ENCODE peak calls at places on chromosomes 11 and 22, in ten cellular contexts. L is HT-29; B is nucleus accumbens; E is activated CD4-positive, alpha-beta T cell treated with anti-CD3 and anti-CD28 coated beads for 1 hour; S is endodermal cell; G is KBM-7; V is Karpas-422; O is DMS 273 treated with DMSO at 0.1 percent for 48 hours; M is left ventricle myocardium inferior; R is esophagus squamous epithelium. J is an unnamed sample.

GRCh38 chr11:68816917-68817419 is 24.7 kb downstream of the CPT1A start:
- DNase-seq in L (no peak), B (no peak), E (no peak), S (no peak), G (no peak), V (no peak), O (no peak), M (no peak), R (no peak), J (no peak)

GRCh38 chr11:77213589-77214428 is 85.8 kb downstream of the MYO7A start:
- DNase-seq in L (no peak), B (no peak), E (no peak), S (no peak), G (no peak), V (no peak), O (no peak), M (no peak), R (no peak), J (no peak)

GRCh38 chr11:128187829-128188228 is 399.5 kb downstream of the ETS1 start:
- DNase-seq in L (no peak), B (no peak), E (no peak), S (no peak), G (no peak), V (no peak), O (peak; percentile 58), M (no peak), R (no peak), J (no peak)

GRCh38 chr11:68036717-68037239 is 2.0 kb upstream of the TCIRG1 start:
- DNase-seq in L (no peak), B (no peak), E (no peak), S (no peak), G (peak; percentile 61), V (no peak), O (no peak), M (peak; percentile 73), R (no peak), J (no peak)

GRCh38 chr11:94151903-94152677 is 23.4 kb downstream of the PANX1 start:
- DNase-seq in L (peak; percentile 79), B (no peak), E (no peak), S (peak; percentile 74), G (no peak), V (peak; percentile 53), O (no peak), M (no peak), R (no peak), J (no peak)

GRCh38 chr22:39967996-39968968 is 8.1 kb downstream of the TMA7B start:
- DNase-seq in L (no peak), B (no peak), E (no peak), S (peak; percentile 62), G (no peak), V (no peak), O (no peak), M (peak; percentile 37), R (no peak), J (no peak)

GRCh38 chr11:96149743-96150555 is 193.0 kb downstream of the MAML2 start:
- DNase-seq in L (no peak), B (no peak), E (no peak), S (no peak), G (no peak), V (no peak), O (no peak), M (no peak), R (no peak), J (no peak)

GRCh38 chr22:46501701-46502100 is 35.7 kb downstream of the CELSR1 start:
- DNase-seq in L (no peak), B (no peak), E (no peak), S (no peak), G (no peak), V (no peak), O (no peak), M (no peak), R (no peak), J (no peak)

GRCh38 chr11:119041821-119042514 is 11.3 kb upstream of the SLC37A4 start:
- DNase-seq in L (no peak), B (no peak), E (no peak), S (no peak), G (no peak), V (no peak), O (no peak), M (no peak), R (no peak), J (no peak)

GRCh38 chr11:117417856-117418255 is 90.2 kb downstream of the CEP164 start:
- DNase-seq in L (no peak), B (no peak), E (no peak), S (peak; percentile 40), G (no peak), V (no peak), O (no peak), M (no peak), R (no peak), J (no peak)

GRCh38 chr11:2097356-2097997 is 41.7 kb downstream of the IGF2 start:
- DNase-seq in L (peak; percentile 91), B (no peak), E (no peak), S (peak; percentile 91), G (no peak), V (no peak), O (no peak), M (peak; percentile 65), R (no peak), J (no peak)

GRCh38 chr11:65485820-65486219 is 13.0 kb upstream of the MALAT1 start:
- DNase-seq in L (no peak), B (no peak), E (no peak), S (no peak), G (no peak), V (no peak), O (no peak), M (no peak), R (no peak), J (no peak)

GRCh38 chr11:110712643-110713468 is 619 bp upstream of the ARHGAP20 start:
- DNase-seq in L (no peak), B (peak; percentile 64), E (no peak), S (no peak), G (peak; percentile 9), V (no peak), O (no peak), M (no peak), R (no peak), J (no peak)

GRCh38 chr22:39932918-39933649 is 27.1 kb upstream of the TMA7B start:
- DNase-seq in L (peak; percentile 29), B (no peak), E (no peak), S (peak; percentile 91), G (peak; percentile 66), V (peak; percentile 87), O (no peak), M (no peak), R (no peak), J (no peak)

GRCh38 chr22:41787331-41787730 is 13.1 kb upstream of the CCDC134 start:
- DNase-seq in L (no peak), B (no peak), E (no peak), S (no peak), G (no peak), V (no peak), O (no peak), M (no peak), R (no peak), J (no peak)

GRCh38 chr11:28169816-28170215 is 61.6 kb downstream of the METTL15 start:
- DNase-seq in L (no peak), B (no peak), E (no peak), S (no peak), G (no peak), V (no peak), O (no peak), M (no peak), R (no peak), J (no peak)

GRCh38 chr11:17719028-17719939 is at the start of gene MYOD1:
- DNase-seq in L (no peak), B (no peak), E (no peak), S (peak; percentile 86), G (no peak), V (no peak), O (no peak), M (no peak), R (no peak), J (no peak)

GRCh38 chr11:88051386-88051785 is 123.9 kb downstream of the RAB38 start:
- DNase-seq in L (no peak), B (no peak), E (no peak), S (no peak), G (no peak), V (no peak), O (no peak), M (no peak), R (no peak), J (no peak)

GRCh38 chr11:109237636-109238035 is 184.4 kb upstream of the C11orf87 start:
- DNase-seq in L (no peak), B (no peak), E (no peak), S (no peak), G (no peak), V (no peak), O (no peak), M (no peak), R (no peak), J (no peak)

GRCh38 chr22:36577019-36577418 is 48.1 kb upstream of the EIF3D start:
- DNase-seq in L (no peak), B (no peak), E (no peak), S (peak; percentile 29), G (no peak), V (no peak), O (no peak), M (no peak), R (no peak), J (no peak)

GRCh38 chr11:130528301-130528651 is 79.8 kb downstream of the ADAMTS15 start:
- DNase-seq in L (no peak), B (no peak), E (no peak), S (no peak), G (no peak), V (no peak), O (no peak), M (no peak), R (no peak), J (no peak)

GRCh38 chr22:17217179-17217578 is 2.1 kb downstream of the ADA2 start:
- DNase-seq in L (no peak), B (no peak), E (no peak), S (peak; percentile 73), G (no peak), V (peak; percentile 79), O (no peak), M (no peak), R (no peak), J (no peak)

GRCh38 chr11:71170619-71171018 is 81.8 kb downstream of the SHANK2 start:
- DNase-seq in L (no peak), B (no peak), E (no peak), S (peak; percentile 56), G (no peak), V (no peak), O (no peak), M (no peak), R (no peak), J (no peak)

GRCh38 chr11:8533332-8533731 is 60.7 kb downstream of the STK33 start:
- DNase-seq in L (no peak), B (no peak), E (no peak), S (no peak), G (no peak), V (no peak), O (peak; percentile 51), M (no peak), R (no peak), J (no peak)

GRCh38 chr11:707817-708420 is 1.9 kb downstream of the EPS8L2 start:
- DNase-seq in L (peak; percentile 54), B (no peak), E (no peak), S (peak; percentile 77), G (no peak), V (no peak), O (no peak), M (no peak), R (no peak), J (no peak)

GRCh38 chr11:68251770-68252169 is 20.0 kb downstream of the C11orf24 start:
- DNase-seq in L (no peak), B (no peak), E (no peak), S (no peak), G (no peak), V (no peak), O (no peak), M (no peak), R (no peak), J (no peak)

GRCh38 chr11:1918436-1919315 is 827 bp upstream of the TNNT3 start:
- DNase-seq in L (peak; percentile 37), B (no peak), E (no peak), S (no peak), G (no peak), V (no peak), O (no peak), M (no peak), R (no peak), J (no peak)

GRCh38 chr22:44281706-44282637 is 30.8 kb downstream of the SHISAL1 start:
- DNase-seq in L (no peak), B (no peak), E (no peak), S (no peak), G (no peak), V (no peak), O (no peak), M (no peak), R (no peak), J (no peak)